ENCODE peak calls at places on chromosomes 13 and 19, in eight cellular contexts. R is NB4, C is cardiac muscle cell, V is AG09309, J is right lobe of liver, L is GM23338, M is tibial nerve, I is AG04449. H is an unnamed sample.

GRCh38 chr13:109211616-109212015 is 574.8 kb downstream of the IRS2 start:
- DNase-seq in C (no peak), J (no peak), V (no peak), I (no peak), L (no peak), M (no peak), R (no peak), H (no peak)

GRCh38 chr19:5397804-5398692 is 57.2 kb upstream of the ZNRF4 start:
- DNase-seq in J (no peak), R (no peak), V (no peak), L (peak; percentile 94), I (no peak), C (peak; percentile 64), M (no peak), H (no peak)

GRCh38 chr13:30908416-30908980 is 2.4 kb downstream of the MEDAG start:
- DNase-seq in V (no peak), R (no peak), C (no peak), I (no peak), L (no peak), M (no peak), J (no peak), H (no peak)

GRCh38 chr13:74825170-74825948 is 656.6 kb downstream of the TBC1D4 start:
- DNase-seq in R (peak; percentile 20), V (peak; percentile 60), J (no peak), C (no peak), M (no peak), L (peak; percentile 2), I (peak; percentile 23), H (no peak)

GRCh38 chr19:51398096-51398704 is 7.8 kb upstream of the C19orf84 start:
- DNase-seq in C (peak; percentile 66), V (no peak), J (no peak), L (peak; percentile 70), M (no peak), I (no peak), R (peak; percentile 58), H (no peak)

GRCh38 chr19:597406-598315 is 8.0 kb downstream of the HCN2 start:
- DNase-seq in I (no peak), J (no peak), M (no peak), C (no peak), V (no peak), L (no peak), R (no peak), H (no peak)

GRCh38 chr19:1133471-1133929 is 29.7 kb downstream of the GPX4 start:
- DNase-seq in L (peak; percentile 72), I (no peak), R (peak; percentile 57), C (no peak), J (no peak), V (no peak), M (no peak), H (no peak)

GRCh38 chr13:19634129-19634740 is 776 bp downstream of the MPHOSPH8 start:
- DNase-seq in R (peak; percentile 57), C (peak; percentile 33), V (peak; percentile 2), J (no peak), M (no peak), I (no peak), L (peak; percentile 17), H (no peak)

GRCh38 chr19:10895920-10896319 is 24.6 kb downstream of the CARM1 start:
- DNase-seq in L (peak; percentile 74), J (no peak), R (no peak), M (no peak), I (no peak), C (no peak), V (no peak), H (no peak)

GRCh38 chr19:41705393-41706174 is 2.8 kb upstream of the CEACAM5 start:
- DNase-seq in L (peak; percentile 80), J (no peak), R (peak; percentile 36), C (no peak), M (no peak), V (no peak), I (no peak), H (no peak)

GRCh38 chr19:41083516-41083915 is 4.7 kb upstream of the CYP2A13 start:
- DNase-seq in M (no peak), J (no peak), C (no peak), I (no peak), V (no peak), R (no peak), L (no peak), H (no peak)

GRCh38 chr19:8831373-8831772 is 731 bp downstream of the ZNF558 start:
- DNase-seq in V (no peak), J (no peak), L (no peak), I (no peak), M (no peak), R (no peak), C (no peak), H (no peak)

GRCh38 chr19:8832132-8833021 is at the start of the genes MBD3L1 and ZNF558:
- DNase-seq in C (no peak), J (peak; percentile 98), V (peak; percentile 92), I (peak; percentile 89), R (peak; percentile 100), M (peak; percentile 97), L (peak; percentile 84), H (peak; percentile 94)

GRCh38 chr19:8835446-8835845 is 3.3 kb downstream of the MBD3L1 start:
- DNase-seq in M (no peak), C (no peak), J (no peak), V (no peak), L (no peak), R (peak; percentile 51), I (no peak), H (no peak)

GRCh38 chr19:8835877-8836276 is 3.7 kb downstream of the MBD3L1 start:
- DNase-seq in L (no peak), M (no peak), J (no peak), V (no peak), I (no peak), C (no peak), R (peak; percentile 63), H (no peak)

DNA sequence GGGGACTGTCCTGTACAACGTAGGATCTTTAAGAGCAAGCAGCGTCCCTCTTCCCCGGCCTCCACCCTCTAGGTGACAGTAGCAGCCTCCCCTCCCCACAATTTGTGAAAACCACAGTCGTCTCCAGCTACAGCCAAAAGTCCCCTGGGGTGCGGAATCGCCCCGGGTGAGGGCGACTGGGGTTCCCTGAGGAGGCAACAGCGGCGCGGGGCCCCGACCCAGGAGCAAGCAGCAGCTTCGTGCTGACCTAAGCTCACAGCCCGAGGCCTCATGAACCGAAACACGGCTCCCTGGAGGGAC is 322 bp downstream of the ZNF558 start:
- DNase-seq in R (peak; percentile 88), J (no peak), I (no peak), V (no peak), M (no peak), C (no peak), L (peak; percentile 21), H (no peak)
- H3K4me3 ChIP-seq in R (peak overlapping the region; percentile 65), J (peak overlapping the region; percentile 99), I (peak overlapping the region; percentile 73), V (peak overlapping the region; percentile 56), M (peak overlapping the region; percentile 73), C (no peak overlapping the region), L (peak overlapping the region; percentile 60), H (peak overlapping the region; percentile 77)

GRCh38 chr19:54572696-54573311 is 786 bp upstream of the LILRA2 start:
- DNase-seq in C (no peak), V (no peak), R (peak; percentile 90), L (peak; percentile 8), M (no peak), J (no peak), I (no peak), H (no peak)
- TF ChIP-seq CTCF in C (no peak), V (no peak), R (no peak), L (no peak), M (no peak), J (no peak), I (no peak), H (no peak)

GRCh38 chr19:16209266-16209665 is 11.6 kb downstream of the AP1M1 start:
- DNase-seq in M (no peak), L (no peak), J (no peak), V (no peak), C (no peak), I (no peak), R (no peak), H (no peak)

GRCh38 chr19:16210168-16210567 is 12.5 kb downstream of the AP1M1 start:
- DNase-seq in I (no peak), C (no peak), J (no peak), L (no peak), V (no peak), R (no peak), M (no peak), H (no peak)

GRCh38 chr19:16216744-16217670 is 19.3 kb downstream of the AP1M1 start:
- DNase-seq in M (no peak), L (no peak), C (no peak), V (no peak), J (no peak), I (no peak), R (no peak), H (no peak)

GRCh38 chr19:16208847-16209246 is 11.1 kb downstream of the AP1M1 start:
- DNase-seq in L (no peak), R (no peak), C (no peak), J (no peak), M (no peak), I (no peak), V (no peak), H (no peak)

DNA sequence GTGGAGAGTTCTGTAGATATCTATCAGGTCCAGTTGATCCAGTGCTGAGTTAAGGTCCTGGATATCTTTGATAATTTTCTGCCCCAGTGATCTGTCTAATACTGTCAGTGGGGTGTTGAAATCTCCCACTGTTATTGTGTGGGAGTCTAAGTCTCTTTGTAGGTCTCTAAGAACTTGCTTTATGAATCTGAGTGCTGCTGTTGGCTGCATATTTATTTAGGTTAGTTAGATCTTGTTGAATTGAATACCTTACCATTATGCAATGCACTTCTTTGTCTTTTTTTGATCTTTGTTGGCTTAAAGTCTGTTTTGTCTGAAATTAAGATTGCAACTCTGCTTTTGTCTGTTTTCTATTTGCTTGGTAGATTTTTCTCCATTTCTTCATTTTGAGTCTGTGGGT is 15.4 kb downstream of the AP1M1 start:
- DNase-seq in V (no peak), L (no peak), C (no peak), M (no peak), J (no peak), I (no peak), R (no peak), H (no peak)
- H3K4me3 ChIP-seq in V (no peak overlapping the region), L (no peak overlapping the region), C (no peak overlapping the region), M (no peak overlapping the region), J (no peak overlapping the region), I (no peak overlapping the region), R (no peak overlapping the region), H (no peak overlapping the region)

GRCh38 chr13:84873951-84874350 is 925.3 kb downstream of the SLITRK6 start:
- DNase-seq in M (no peak), I (no peak), V (no peak), L (no peak), J (no peak), C (no peak), R (no peak), H (no peak)

GRCh38 chr13:84867246-84867645 is 932.0 kb downstream of the SLITRK6 start:
- DNase-seq in M (no peak), V (no peak), C (no peak), I (no peak), J (no peak), R (no peak), L (peak; percentile 24), H (no peak)

GRCh38 chr13:84864341-84864740 is 934.9 kb downstream of the SLITRK6 start:
- DNase-seq in I (no peak), C (no peak), J (no peak), R (no peak), V (no peak), L (no peak), M (no peak), H (no peak)

DNA sequence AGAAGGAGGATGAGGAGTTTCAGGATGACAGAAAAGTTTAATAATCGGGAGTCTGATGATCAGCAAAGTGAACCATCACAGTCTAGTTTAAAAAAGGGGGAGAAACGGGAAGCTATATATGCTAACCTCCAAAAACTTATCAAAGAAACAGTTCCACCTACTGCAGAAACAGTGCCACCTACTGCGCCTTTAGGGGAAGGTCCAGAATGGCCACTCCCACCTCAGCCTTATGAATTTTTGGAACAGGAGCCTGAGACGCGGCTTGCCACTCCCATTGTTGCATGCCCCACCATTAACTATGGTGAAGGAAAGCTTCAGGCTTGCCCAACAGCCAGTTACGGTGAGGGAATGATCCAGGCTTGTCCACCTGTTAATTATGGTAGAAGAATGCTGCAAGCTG is 929.0 kb downstream of the SLITRK6 start:
- DNase-seq in L (peak; percentile 42), I (no peak), J (no peak), C (no peak), V (no peak), M (no peak), R (peak; percentile 48), H (no peak)
- TF ChIP-seq CTCF in L (peak; percentile 56), I (peak; percentile 24), J (no peak), C (no peak), V (peak; percentile 40), M (no peak), R (peak; percentile 53), H (peak; percentile 29)

H was measured in AG04450.